ENCODE peak calls at places on chromosomes 12 and 14, in six cellular contexts. One of them, this sample, is unnamed.

GRCh38 chr12:80400591-80400991 is 43.4 kb upstream of the PTPRQ start:
- DNase-seq in IMR-90: no peak
- DNase-seq in H9: peak
- DNase-seq in mesenchymal stem cell: no peak
- DNase-seq in mesendoderm: peak
- DNase-seq in H1: no peak
- DNase-seq in this sample: no peak

GRCh38 chr12:10385181-10385613 is 4.6 kb downstream of the KLRK1 start:
- DNase-seq in H9: no peak
- DNase-seq in mesendoderm: no peak
- DNase-seq in H1: no peak
- DNase-seq in mesenchymal stem cell: peak
- DNase-seq in IMR-90: peak
- DNase-seq in this sample: no peak

GRCh38 chr14:104977681-104978647 is at the start of gene AHNAK2:
- DNase-seq in mesenchymal stem cell: peak
- DNase-seq in mesendoderm: peak
- DNase-seq in H9: peak
- DNase-seq in H1: peak
- DNase-seq in IMR-90: peak
- DNase-seq in this sample: peak

GRCh38 chr14:80266930-80267329 is 55.6 kb upstream of the DIO2 start:
- DNase-seq in IMR-90: no peak
- DNase-seq in H9: no peak
- DNase-seq in mesendoderm: peak
- DNase-seq in mesenchymal stem cell: no peak
- DNase-seq in H1: no peak
- DNase-seq in this sample: no peak

GRCh38 chr12:10182662-10183061 is 3.8 kb downstream of the TMEM52B start:
- DNase-seq in H1: no peak
- DNase-seq in IMR-90: peak
- DNase-seq in mesenchymal stem cell: peak
- DNase-seq in mesendoderm: no peak
- DNase-seq in H9: no peak
- DNase-seq in this sample: no peak

GRCh38 chr12:96431067-96431466 is 30.8 kb upstream of the CDK17 start:
- DNase-seq in H9: no peak
- DNase-seq in mesendoderm: peak
- DNase-seq in IMR-90: no peak
- DNase-seq in mesenchymal stem cell: no peak
- DNase-seq in H1: no peak
- DNase-seq in this sample: no peak

GRCh38 chr14:96164861-96165490 is 39.7 kb upstream of the BDKRB2 start:
- DNase-seq in H1: no peak
- DNase-seq in mesenchymal stem cell: peak
- DNase-seq in H9: peak
- DNase-seq in mesendoderm: no peak
- DNase-seq in IMR-90: peak
- DNase-seq in this sample: no peak

GRCh38 chr12:106919910-106920544 is 35.7 kb upstream of the TMEM263 start:
- DNase-seq in H1: no peak
- DNase-seq in H9: no peak
- DNase-seq in mesenchymal stem cell: peak
- DNase-seq in IMR-90: peak
- DNase-seq in mesendoderm: peak
- DNase-seq in this sample: peak

GRCh38 chr14:101959277-101959676 is 5.1 kb upstream of the DYNC1H1 start:
- DNase-seq in mesenchymal stem cell: peak
- DNase-seq in mesendoderm: no peak
- DNase-seq in IMR-90: no peak
- DNase-seq in H9: no peak
- DNase-seq in H1: no peak
- DNase-seq in this sample: no peak

GRCh38 chr12:45725631-45726593 is 3.6 kb upstream of the ARID2 start:
- DNase-seq in H1: no peak
- DNase-seq in H9: no peak
- DNase-seq in mesenchymal stem cell: peak
- DNase-seq in mesendoderm: peak
- DNase-seq in IMR-90: peak
- DNase-seq in this sample: peak

GRCh38 chr12:88207921-88208640 is 66.0 kb downstream of the TMTC3 start:
- DNase-seq in mesendoderm: no peak
- DNase-seq in H1: no peak
- DNase-seq in IMR-90: peak
- DNase-seq in H9: no peak
- DNase-seq in mesenchymal stem cell: peak
- DNase-seq in this sample: no peak

GRCh38 chr12:113056631-113057488 is at the start of gene DTX1:
- DNase-seq in IMR-90: no peak
- DNase-seq in H1: no peak
- DNase-seq in mesenchymal stem cell: no peak
- DNase-seq in H9: no peak
- DNase-seq in mesendoderm: no peak
- DNase-seq in this sample: no peak

GRCh38 chr14:55102141-55102547 is 26.9 kb upstream of the LGALS3 start:
- DNase-seq in H1: peak
- DNase-seq in H9: peak
- DNase-seq in IMR-90: peak
- DNase-seq in mesenchymal stem cell: peak
- DNase-seq in mesendoderm: peak
- DNase-seq in this sample: no peak

GRCh38 chr14:63492391-63492790 is 50.8 kb downstream of the PPP2R5E start:
- DNase-seq in H1: no peak
- DNase-seq in H9: no peak
- DNase-seq in IMR-90: peak
- DNase-seq in mesendoderm: no peak
- DNase-seq in mesenchymal stem cell: peak
- DNase-seq in this sample: no peak

GRCh38 chr12:31999692-32000091 is 40.5 kb downstream of the RESF1 start:
- DNase-seq in mesendoderm: no peak
- DNase-seq in H1: no peak
- DNase-seq in H9: no peak
- DNase-seq in mesenchymal stem cell: no peak
- DNase-seq in IMR-90: peak
- DNase-seq in this sample: no peak

GRCh38 chr12:100268835-100269564 is 2.0 kb downstream of the SCYL2 start:
- DNase-seq in H1: no peak
- DNase-seq in IMR-90: peak
- DNase-seq in mesendoderm: peak
- DNase-seq in mesenchymal stem cell: peak
- DNase-seq in H9: no peak
- DNase-seq in this sample: no peak

GRCh38 chr12:102197789-102198188 is at the start of gene PMCH:
- DNase-seq in IMR-90: peak
- DNase-seq in H9: no peak
- DNase-seq in mesendoderm: no peak
- DNase-seq in mesenchymal stem cell: peak
- DNase-seq in H1: no peak
- DNase-seq in this sample: no peak

GRCh38 chr12:76706099-76706498 is 57.8 kb upstream of the ZDHHC17 start:
- DNase-seq in IMR-90: peak
- DNase-seq in H9: no peak
- DNase-seq in H1: no peak
- DNase-seq in mesenchymal stem cell: peak
- DNase-seq in mesendoderm: no peak
- DNase-seq in this sample: no peak

GRCh38 chr12:79326225-79326624 is 364.5 kb downstream of the PAWR start:
- DNase-seq in IMR-90: no peak
- DNase-seq in H1: no peak
- DNase-seq in mesendoderm: no peak
- DNase-seq in mesenchymal stem cell: no peak
- DNase-seq in H9: no peak
- DNase-seq in this sample: no peak

GRCh38 chr14:34874386-34875030 is 652 bp downstream of the BAZ1A start:
- DNase-seq in mesenchymal stem cell: peak
- DNase-seq in H9: peak
- DNase-seq in mesendoderm: peak
- DNase-seq in IMR-90: peak
- DNase-seq in H1: no peak
- DNase-seq in this sample: peak

GRCh38 chr14:104735830-104736642 is 12.0 kb downstream of the ADSS1 start:
- DNase-seq in mesendoderm: no peak
- DNase-seq in H1: no peak
- DNase-seq in mesenchymal stem cell: peak
- DNase-seq in H9: no peak
- DNase-seq in IMR-90: peak
- DNase-seq in this sample: no peak

GRCh38 chr14:31194095-31194494 is 13.5 kb downstream of the HECTD1 start:
- DNase-seq in IMR-90: peak
- DNase-seq in H1: no peak
- DNase-seq in mesenchymal stem cell: peak
- DNase-seq in H9: no peak
- DNase-seq in mesendoderm: no peak
- DNase-seq in this sample: no peak

GRCh38 chr12:119704065-119704747 is 36.3 kb downstream of the PRKAB1 start:
- DNase-seq in H9: no peak
- DNase-seq in H1: no peak
- DNase-seq in IMR-90: peak
- DNase-seq in mesenchymal stem cell: no peak
- DNase-seq in mesendoderm: no peak
- DNase-seq in this sample: no peak

GRCh38 chr14:52485350-52485960 is 66.8 kb downstream of the TXNDC16 start:
- DNase-seq in IMR-90: peak
- DNase-seq in mesenchymal stem cell: no peak
- DNase-seq in mesendoderm: no peak
- DNase-seq in H1: no peak
- DNase-seq in H9: no peak
- DNase-seq in this sample: no peak

GRCh38 chr14:93056840-93057585 is 58.7 kb downstream of the ITPK1 start:
- DNase-seq in IMR-90: peak
- DNase-seq in H9: no peak
- DNase-seq in mesenchymal stem cell: no peak
- DNase-seq in mesendoderm: no peak
- DNase-seq in H1: no peak
- DNase-seq in this sample: no peak
- H3K4me2 ChIP-seq in IMR-90: no peak
- H3K4me2 ChIP-seq in H9: no peak
- H3K4me2 ChIP-seq in mesenchymal stem cell: no peak
- H3K4me2 ChIP-seq in mesendoderm: no peak
- H3K4me2 ChIP-seq in H1: no peak
- H3K4me2 ChIP-seq in this sample: no peak

GRCh38 chr12:27474344-27474743 is 27.8 kb downstream of the SMCO2 start:
- DNase-seq in H9: no peak
- DNase-seq in mesendoderm: no peak
- DNase-seq in H1: no peak
- DNase-seq in IMR-90: peak
- DNase-seq in mesenchymal stem cell: peak
- DNase-seq in this sample: no peak
- H3K27ac ChIP-seq in H9: no peak
- H3K27ac ChIP-seq in mesendoderm: no peak
- H3K27ac ChIP-seq in H1: no peak
- H3K27ac ChIP-seq in IMR-90: no peak
- H3K27ac ChIP-seq in mesenchymal stem cell: no peak
- H3K27ac ChIP-seq in this sample: no peak

DNA sequence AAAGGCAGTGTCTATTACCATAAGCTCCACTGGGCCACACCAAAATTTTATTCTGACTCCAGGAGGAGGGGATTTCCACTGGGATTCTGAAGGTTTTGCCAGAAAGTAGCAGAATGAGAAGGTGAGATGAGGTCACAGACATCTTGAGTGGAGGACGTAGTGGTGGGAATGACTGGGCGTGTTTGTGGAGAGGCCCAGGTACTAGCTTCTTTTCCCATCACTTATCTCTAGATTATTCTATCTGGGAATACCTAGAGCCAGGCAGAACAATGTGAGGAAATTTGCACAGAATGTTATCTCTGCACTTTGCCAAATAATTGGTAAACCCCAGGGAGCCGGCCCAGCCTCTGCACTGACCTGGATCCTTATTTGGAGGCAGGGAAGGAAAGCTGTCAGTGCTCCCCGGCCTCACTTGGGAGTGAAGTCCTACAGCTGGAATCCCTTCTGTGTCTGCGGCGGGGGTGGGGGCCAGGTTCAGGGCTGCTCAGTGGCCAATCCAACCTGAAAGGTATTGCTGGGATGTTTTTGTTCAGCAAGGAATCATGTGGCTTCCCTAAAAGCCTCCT is 129.4 kb downstream of the C12orf75 start:
- DNase-seq in IMR-90: no peak
- DNase-seq in mesendoderm: peak
- DNase-seq in mesenchymal stem cell: no peak
- DNase-seq in H9: no peak
- DNase-seq in H1: no peak
- DNase-seq in this sample: no peak
- H3K18ac ChIP-seq in IMR-90: no peak
- H3K18ac ChIP-seq in mesendoderm: no peak
- H3K18ac ChIP-seq in mesenchymal stem cell: no peak
- H3K18ac ChIP-seq in H9: no peak
- H3K18ac ChIP-seq in H1: no peak
- H3K18ac ChIP-seq in this sample: no peak

GRCh38 chr14:77236814-77237213 is 34.2 kb downstream of the NGB start:
- DNase-seq in H9: no peak
- DNase-seq in mesendoderm: no peak
- DNase-seq in mesenchymal stem cell: no peak
- DNase-seq in H1: no peak
- DNase-seq in IMR-90: no peak
- DNase-seq in this sample: no peak
- H3K4me2 ChIP-seq in H9: no peak
- H3K4me2 ChIP-seq in mesendoderm: no peak
- H3K4me2 ChIP-seq in mesenchymal stem cell: no peak
- H3K4me2 ChIP-seq in H1: no peak
- H3K4me2 ChIP-seq in IMR-90: no peak
- H3K4me2 ChIP-seq in this sample: no peak

GRCh38 chr12:89648211-89648930 is 60.3 kb downstream of the ATP2B1 start:
- DNase-seq in mesendoderm: peak
- DNase-seq in mesenchymal stem cell: peak
- DNase-seq in IMR-90: peak
- DNase-seq in H9: peak
- DNase-seq in H1: peak
- DNase-seq in this sample: no peak
- H3K27ac ChIP-seq in mesendoderm: no peak
- H3K27ac ChIP-seq in mesenchymal stem cell: no peak
- H3K27ac ChIP-seq in IMR-90: no peak
- H3K27ac ChIP-seq in H9: no peak
- H3K27ac ChIP-seq in H1: no peak
- H3K27ac ChIP-seq in this sample: no peak